ENCODE peak calls at places on chromosomes 12 and 14, in ten cellular contexts. Y, F, I, A, H, T, V, K, P and J are unnamed samples.

GRCh38 chr14:100532154-100532915 is 54.9 kb downstream of the BEGAIN start:
- DNase-seq in P (no peak), V (no peak), Y (no peak), I (no peak), T (no peak), H (no peak), K (peak), A (peak), F (no peak), J (no peak)

GRCh38 chr12:84862190-84862589 is 50.4 kb downstream of the SLC6A15 start:
- DNase-seq in V (no peak), P (no peak), F (no peak), Y (no peak), I (no peak), A (no peak), H (no peak), T (no peak), K (no peak), J (no peak)

GRCh38 chr12:62191747-62192485 is 68.3 kb upstream of the USP15 start:
- DNase-seq in Y (peak), F (peak), I (no peak), T (peak), K (no peak), P (peak), A (no peak), H (peak), V (peak), J (no peak)

GRCh38 chr12:46300906-46301305 is 32.1 kb upstream of the SLC38A1 start:
- DNase-seq in I (no peak), Y (peak), H (no peak), F (no peak), T (peak), K (no peak), A (peak), V (no peak), P (no peak), J (no peak)

GRCh38 chr14:21346532-21347135 is 37.2 kb downstream of the SUPT16H start:
- DNase-seq in V (no peak), Y (peak), H (no peak), A (no peak), F (no peak), K (no peak), T (no peak), P (no peak), I (no peak), J (no peak)

GRCh38 chr12:11543513-11544168 is 105.8 kb upstream of the ETV6 start:
- DNase-seq in H (no peak), A (no peak), K (no peak), T (no peak), Y (peak), I (peak), P (no peak), V (no peak), F (no peak), J (no peak)

GRCh38 chr12:47504775-47505446 is 200.9 kb downstream of the RPAP3 start:
- DNase-seq in I (peak), Y (no peak), A (no peak), T (peak), H (no peak), F (no peak), V (no peak), P (no peak), K (no peak), J (no peak)

GRCh38 chr14:95291859-95292542 is 27.7 kb downstream of the CLMN start:
- DNase-seq in A (no peak), V (peak), P (no peak), K (peak), F (no peak), I (peak), T (peak), H (peak), Y (peak), J (no peak)

GRCh38 chr14:99730876-99731351 is 46.8 kb downstream of the CYP46A1 start:
- DNase-seq in I (no peak), Y (no peak), F (no peak), P (no peak), T (no peak), A (no peak), V (peak), K (no peak), H (peak), J (peak)

GRCh38 chr12:51482808-51483532 is 58.3 kb downstream of the SLC4A8 start:
- DNase-seq in A (no peak), I (no peak), T (no peak), P (no peak), Y (peak), H (no peak), V (no peak), F (no peak), K (no peak), J (no peak)

GRCh38 chr12:127588224-127588623 is 678.7 kb upstream of the TMEM132C start:
- DNase-seq in V (no peak), I (peak), K (no peak), H (no peak), A (no peak), Y (peak), F (no peak), T (peak), P (peak), J (no peak)

GRCh38 chr12:49547090-49547690 is 8.4 kb downstream of the KCNH3 start:
- DNase-seq in P (no peak), F (no peak), T (no peak), A (no peak), V (no peak), K (no peak), H (no peak), Y (no peak), I (no peak), J (no peak)
- H3K4me3 ChIP-seq in P (no peak), F (no peak), T (no peak), A (no peak), V (no peak), K (no peak), H (no peak), Y (no peak), I (no peak), J (no peak)

DNA sequence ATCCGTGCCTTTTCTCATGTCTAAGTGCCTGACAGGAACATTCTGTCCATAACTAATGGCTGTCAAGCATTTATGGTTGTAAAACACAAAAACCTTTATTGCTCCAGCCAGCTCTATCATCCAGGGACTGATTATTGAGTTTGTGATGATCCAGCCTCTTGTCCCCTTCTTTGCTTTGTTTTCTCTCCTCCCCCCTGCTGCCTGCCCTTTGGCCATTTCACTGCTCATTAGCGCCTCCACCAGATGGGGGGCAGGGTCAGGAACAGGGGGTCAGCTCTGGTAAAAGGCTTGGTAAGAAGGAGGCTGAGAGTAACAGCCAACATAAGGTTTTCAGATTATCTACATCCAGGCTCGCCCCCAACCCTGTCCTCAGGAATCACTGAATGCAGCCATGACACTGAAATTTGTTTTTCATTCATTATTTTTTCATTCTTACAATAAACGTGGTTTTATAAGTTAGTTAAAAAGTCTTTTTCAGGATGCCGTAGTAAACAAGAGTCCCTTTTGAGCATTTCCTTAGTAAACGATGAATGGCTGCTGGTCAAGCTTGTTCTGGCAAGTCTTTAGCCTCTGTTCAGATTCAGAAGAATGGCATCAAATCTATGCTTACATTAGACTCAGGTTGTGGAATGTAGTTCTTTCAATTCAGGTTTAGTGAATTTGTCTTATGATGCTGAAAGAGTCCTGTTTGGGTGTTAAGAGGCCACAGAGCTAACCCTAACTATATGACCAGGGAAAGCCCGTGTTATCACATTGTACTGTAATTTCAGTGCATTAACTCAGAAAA is 21.7 kb downstream of the HMGA2 start:
- DNase-seq in K (no peak), A (no peak), F (peak), H (no peak), I (no peak), V (no peak), Y (no peak), T (no peak), P (peak), J (no peak)
- TF ChIP-seq CTCF in K (no peak), A (no peak), F (peak), H (no peak), I (peak), V (no peak), Y (peak), T (no peak), P (peak), J (no peak)

GRCh38 chr12:8541591-8541990 is 886 bp upstream of the CLEC4E start:
- DNase-seq in A (no peak), I (no peak), H (no peak), P (no peak), K (no peak), F (no peak), Y (no peak), T (no peak), V (no peak), J (no peak)
- H3K27ac ChIP-seq in A (no peak), I (no peak), H (no peak), P (no peak), K (no peak), F (no peak), Y (no peak), T (no peak), V (no peak), J (no peak)

DNA sequence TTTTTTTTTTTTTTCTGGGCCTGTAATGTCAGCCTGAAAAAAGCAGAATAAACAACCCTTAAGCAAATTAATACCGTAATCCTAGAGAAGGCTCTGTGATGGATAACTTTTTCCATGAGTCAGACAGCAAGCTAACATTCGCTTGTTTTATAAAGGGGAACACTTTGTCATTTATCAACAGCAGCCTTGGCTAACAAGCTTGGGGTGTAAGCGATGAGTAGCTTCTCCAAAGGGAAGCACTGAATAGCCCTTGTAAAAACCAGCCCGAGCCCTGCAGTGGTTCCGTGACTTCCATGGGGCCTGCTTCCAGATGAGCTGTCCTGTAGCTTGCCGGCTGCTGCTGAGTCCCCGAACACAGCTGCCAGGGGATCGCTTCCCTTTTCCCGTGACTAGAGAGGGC is 29.6 kb downstream of the CD9 start:
- DNase-seq in A (no peak), T (peak), K (no peak), V (no peak), Y (peak), P (no peak), I (peak), H (peak), F (no peak), J (peak)
- H3K4me3 ChIP-seq in A (no peak), T (no peak), K (no peak), V (no peak), Y (no peak), P (no peak), I (peak), H (peak), F (no peak), J (peak)

GRCh38 chr12:48758186-48758585 is 30.7 kb downstream of the ADCY6 start:
- DNase-seq in F (no peak), V (no peak), K (no peak), P (no peak), A (no peak), I (no peak), H (no peak), T (no peak), Y (no peak), J (no peak)
- TF ChIP-seq CTCF in F (peak), V (no peak), K (no peak), P (peak), A (no peak), I (no peak), H (no peak), T (no peak), Y (peak), J (no peak)

GRCh38 chr12:16606936-16607335 is 974 bp upstream of the LMO3 start:
- DNase-seq in K (no peak), T (no peak), I (no peak), P (peak), A (no peak), H (no peak), Y (no peak), V (no peak), F (peak), J (no peak)
- H3K27ac ChIP-seq in K (peak), T (peak), I (no peak), P (no peak), A (no peak), H (no peak), Y (no peak), V (peak), F (peak), J (peak)